ENCODE peak calls at places on chromosomes 1 and 21, in seven cellular contexts. H, F, A, B, Y, C and Z are unnamed samples.

GRCh38 chr1:25675729-25676476 is 59.3 kb downstream of the MAN1C1 start:
- DNase-seq in H (no peak), F (peak; percentile 81), A (no peak), B (no peak), Y (no peak), C (no peak), Z (peak; percentile 89)

GRCh38 chr1:234658143-234658542 is 48.2 kb upstream of the IRF2BP2 start:
- DNase-seq in H (no peak), F (no peak), A (peak; percentile 39), B (peak; percentile 46), Y (peak; percentile 82), C (peak; percentile 50), Z (no peak)

GRCh38 chr1:41151846-41152245 is 90.3 kb downstream of the SCMH1 start:
- DNase-seq in H (no peak), F (no peak), A (peak; percentile 52), B (no peak), Y (peak; percentile 26), C (peak; percentile 19), Z (no peak)

GRCh38 chr1:81664341-81664740 is 136.4 kb upstream of the ADGRL2 start:
- DNase-seq in H (peak; percentile 46), F (no peak), A (peak; percentile 49), B (no peak), Y (peak; percentile 82), C (no peak), Z (no peak)

GRCh38 chr1:64748222-64748621 is 3.3 kb downstream of the RAVER2 start:
- DNase-seq in H (no peak), F (no peak), A (no peak), B (no peak), Y (no peak), C (no peak), Z (no peak)

GRCh38 chr1:175755516-175755915 is 12.1 kb upstream of the TNR start:
- DNase-seq in H (no peak), F (no peak), A (no peak), B (no peak), Y (no peak), C (no peak), Z (no peak)

GRCh38 chr21:46516068-46516467 is 57.4 kb downstream of the DIP2A start:
- DNase-seq in H (no peak), F (no peak), A (no peak), B (no peak), Y (no peak), C (no peak), Z (no peak)

GRCh38 chr1:157659576-157660247 is 40.9 kb downstream of the FCRL3 start:
- DNase-seq in H (no peak), F (peak; percentile 58), A (no peak), B (no peak), Y (no peak), C (no peak), Z (peak; percentile 87)

GRCh38 chr1:29121951-29122661 is 1.6 kb downstream of the TMEM200B start:
- DNase-seq in H (peak; percentile 96), F (no peak), A (no peak), B (peak; percentile 75), Y (peak; percentile 59), C (no peak), Z (no peak)

GRCh38 chr1:9068971-9069323 is 488 bp downstream of the SLC2A5 start:
- DNase-seq in H (peak; percentile 84), F (peak; percentile 36), A (no peak), B (no peak), Y (peak; percentile 30), C (no peak), Z (no peak)

GRCh38 chr21:33401617-33401967 is 1.6 kb upstream of the IFNGR2 start:
- DNase-seq in H (peak; percentile 75), F (no peak), A (no peak), B (no peak), Y (peak; percentile 80), C (peak; percentile 21), Z (no peak)

GRCh38 chr1:2151906-2152305 is 42.7 kb downstream of the FAAP20 start:
- DNase-seq in H (no peak), F (no peak), A (no peak), B (no peak), Y (no peak), C (no peak), Z (no peak)

GRCh38 chr1:116733466-116734108 is 20.6 kb upstream of the CD2 start:
- DNase-seq in H (no peak), F (no peak), A (no peak), B (no peak), Y (no peak), C (no peak), Z (no peak)

GRCh38 chr21:41927727-41928409 is 25.9 kb downstream of the C2CD2 start:
- DNase-seq in H (no peak), F (peak; percentile 63), A (no peak), B (no peak), Y (no peak), C (no peak), Z (no peak)

GRCh38 chr1:165344198-165344597 is 12.3 kb downstream of the LMX1A start:
- DNase-seq in H (no peak), F (no peak), A (no peak), B (peak; percentile 55), Y (no peak), C (no peak), Z (no peak)

GRCh38 chr1:201791775-201792166 is 37.2 kb upstream of the IPO9 start:
- DNase-seq in H (peak; percentile 89), F (no peak), A (peak; percentile 67), B (no peak), Y (peak; percentile 81), C (peak; percentile 77), Z (no peak)

GRCh38 chr1:20078166-20078565 is 8.2 kb downstream of the PLA2G5 start:
- DNase-seq in H (no peak), F (peak; percentile 74), A (no peak), B (no peak), Y (no peak), C (no peak), Z (no peak)

GRCh38 chr1:8020032-8020431 is 6.1 kb downstream of the ERRFI1 start:
- DNase-seq in H (peak; percentile 81), F (no peak), A (peak; percentile 77), B (no peak), Y (peak; percentile 54), C (peak; percentile 52), Z (no peak)

GRCh38 chr1:229863651-229864545 is 203.1 kb upstream of the GALNT2 start:
- DNase-seq in H (no peak), F (no peak), A (no peak), B (no peak), Y (no peak), C (no peak), Z (no peak)

GRCh38 chr1:112769611-112770010 is 54.5 kb upstream of the PPM1J start:
- DNase-seq in H (peak; percentile 87), F (no peak), A (no peak), B (no peak), Y (peak; percentile 35), C (no peak), Z (no peak)
- H2AFZ ChIP-seq in H (no peak overlapping the region), F (no peak overlapping the region), A (no peak overlapping the region), B (no peak overlapping the region), Y (no peak overlapping the region), C (no peak overlapping the region), Z (no peak overlapping the region)

DNA sequence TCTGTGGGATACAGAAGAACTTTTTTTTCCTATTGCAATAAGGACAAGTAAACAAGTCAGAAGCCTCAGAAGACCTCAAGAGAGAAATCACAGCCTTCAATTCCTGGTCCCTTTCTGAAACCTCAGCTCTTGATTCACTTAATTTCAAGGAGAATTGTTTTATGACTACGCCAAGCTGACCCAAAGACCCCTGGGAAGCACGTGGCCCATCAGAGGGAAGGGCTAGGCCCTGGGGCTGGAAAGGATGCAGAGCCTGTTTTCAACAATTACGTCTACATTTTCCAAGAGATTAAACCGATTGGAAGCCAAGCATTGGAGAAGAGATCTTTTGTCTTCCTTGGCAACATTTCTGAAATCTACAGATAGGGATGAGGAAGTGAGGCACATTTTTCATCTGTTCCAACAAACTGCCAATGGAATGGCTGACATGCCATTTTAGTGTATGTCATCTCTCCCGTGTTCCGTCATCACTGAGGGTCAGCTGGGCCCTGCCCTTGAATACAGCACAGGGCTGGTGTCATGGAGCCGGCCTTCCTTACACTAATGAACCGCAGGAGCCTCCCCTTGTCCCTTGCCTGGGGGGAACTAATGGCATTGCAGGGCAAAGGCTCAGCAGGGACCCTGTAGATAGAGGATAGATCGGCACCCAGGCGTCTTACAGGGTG is 41.8 kb upstream of the SCCPDH start:
- DNase-seq in H (no peak), F (no peak), A (no peak), B (no peak), Y (no peak), C (peak; percentile 9), Z (no peak)
- H2AFZ ChIP-seq in H (peak overlapping the region; percentile 62), F (no peak overlapping the region), A (no peak overlapping the region), B (no peak overlapping the region), Y (no peak overlapping the region), C (no peak overlapping the region), Z (no peak overlapping the region)

GRCh38 chr1:94081566-94082344 is 39.2 kb downstream of the ABCA4 start:
- DNase-seq in H (peak; percentile 85), F (no peak), A (peak; percentile 65), B (no peak), Y (peak; percentile 93), C (peak; percentile 67), Z (no peak)

GRCh38 chr1:94079991-94080388 is 41.0 kb downstream of the ABCA4 start:
- DNase-seq in H (no peak), F (no peak), A (no peak), B (no peak), Y (no peak), C (no peak), Z (no peak)

GRCh38 chr1:94083653-94084052 is 37.3 kb downstream of the ABCA4 start:
- DNase-seq in H (no peak), F (no peak), A (no peak), B (no peak), Y (no peak), C (no peak), Z (no peak)

GRCh38 chr1:94079056-94079990 is 41.6 kb downstream of the ABCA4 start:
- DNase-seq in H (no peak), F (no peak), A (no peak), B (peak; percentile 88), Y (no peak), C (peak; percentile 30), Z (no peak)

GRCh38 chr1:94084085-94084484 is 36.9 kb downstream of the ABCA4 start:
- DNase-seq in H (no peak), F (no peak), A (no peak), B (no peak), Y (no peak), C (no peak), Z (no peak)
- H2AFZ ChIP-seq in H (no peak overlapping the region), F (no peak overlapping the region), A (no peak overlapping the region), B (no peak overlapping the region), Y (no peak overlapping the region), C (no peak overlapping the region), Z (no peak overlapping the region)

DNA sequence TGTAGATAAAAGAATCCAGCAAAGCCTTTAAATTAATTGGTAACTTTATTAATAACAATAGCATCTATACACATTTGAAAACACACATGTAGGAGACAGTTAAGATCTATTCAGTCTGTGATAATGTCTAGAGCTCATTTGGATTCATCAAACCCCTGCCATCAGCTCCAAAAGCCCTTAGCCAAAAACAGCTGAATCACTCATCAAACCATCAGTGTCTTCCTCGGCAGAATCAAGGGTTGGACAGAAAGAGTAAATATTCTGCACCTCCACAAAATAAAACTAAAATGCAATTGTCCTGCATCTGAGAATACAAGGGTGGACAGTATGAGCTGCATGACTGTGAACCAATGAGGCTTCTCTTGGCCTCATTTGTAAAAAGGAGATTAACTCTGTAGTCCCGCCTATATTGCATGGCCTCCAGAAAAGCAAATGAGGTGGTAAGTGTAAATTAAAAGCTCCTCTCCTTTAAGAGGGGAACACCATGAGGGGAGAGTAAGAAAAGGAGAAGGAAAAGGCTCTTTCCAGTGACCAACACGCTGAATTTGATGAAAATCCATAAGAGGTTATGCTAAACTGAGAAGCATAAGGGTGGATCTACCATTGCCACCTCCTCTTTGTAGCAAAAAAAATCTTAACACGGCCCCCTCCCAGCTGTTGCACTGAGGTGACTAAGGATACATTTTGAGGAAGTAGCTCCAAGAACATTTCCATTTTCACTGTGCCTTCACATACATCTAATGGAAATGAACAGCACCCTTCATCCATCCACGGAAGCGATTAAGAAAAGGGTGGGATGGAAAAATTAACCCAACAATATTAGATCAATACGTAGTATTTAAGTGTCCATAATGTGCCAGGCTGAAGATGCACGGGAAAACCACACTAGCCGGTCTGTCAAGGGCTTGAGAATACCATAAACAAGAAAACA is 14.7 kb upstream of the BOLA1 start:
- DNase-seq in H (no peak), F (peak; percentile 86), A (peak; percentile 23), B (peak; percentile 33), Y (peak; percentile 53), C (peak; percentile 56), Z (no peak)
- H2AFZ ChIP-seq in H (no peak overlapping the region), F (peak overlapping the region; percentile 64), A (peak overlapping the region; percentile 33), B (no peak overlapping the region), Y (peak overlapping the region; percentile 21), C (no peak overlapping the region), Z (no peak overlapping the region)